ENCODE peak calls at places on chromosomes 16 and 17, in eight cellular contexts. M, R, Y, T, E, V, X and H are unnamed samples. For H3K27me3, the result is how much of the 10 kb centered on the place peaks cover.

GRCh38 chr17:65231662-65232335 is 94.6 kb downstream of the RGS9 start:
- DNase-seq in M (peak), R (peak), Y (no peak), T (no peak), E (peak), V (peak), X (no peak), H (peak)

GRCh38 chr16:68884867-68885266 is 41.5 kb downstream of the TANGO6 start:
- DNase-seq in M (no peak), R (no peak), Y (no peak), T (no peak), E (no peak), V (no peak), X (no peak), H (no peak)

GRCh38 chr17:67959510-67959909 is 36.8 kb downstream of the C17orf58 start:
- DNase-seq in M (no peak), R (no peak), Y (no peak), T (no peak), E (no peak), V (no peak), X (no peak), H (no peak)

GRCh38 chr17:50479522-50480141 is 972 bp downstream of the RSAD1 start:
- DNase-seq in M (peak), R (peak), Y (peak), T (no peak), E (peak), V (peak), X (peak), H (peak)

GRCh38 chr17:44187131-44187899 is 543 bp downstream of the TMUB2 start:
- DNase-seq in M (peak), R (no peak), Y (peak), T (no peak), E (no peak), V (no peak), X (no peak), H (peak)

GRCh38 chr17:70168979-70169706 is at the start of gene KCNJ2:
- DNase-seq in M (peak), R (peak), Y (peak), T (peak), E (peak), V (peak), X (peak), H (peak)

GRCh38 chr17:21201302-21201602 is 12.7 kb downstream of the TMEM11 start:
- DNase-seq in M (no peak), R (no peak), Y (no peak), T (no peak), E (no peak), V (no peak), X (no peak), H (no peak)

GRCh38 chr16:2842340-2843000 is 12.4 kb downstream of the ZG16B start:
- DNase-seq in M (no peak), R (peak), Y (peak), T (no peak), E (peak), V (peak), X (peak), H (peak)

GRCh38 chr17:18038149-18038850 is 668 bp downstream of the ATPAF2 start:
- DNase-seq in M (peak), R (no peak), Y (no peak), T (no peak), E (peak), V (no peak), X (no peak), H (peak)

GRCh38 chr16:67917852-67918236 is 13.8 kb downstream of the CTRL start:
- DNase-seq in M (peak), R (no peak), Y (no peak), T (no peak), E (peak), V (no peak), X (no peak), H (no peak)

GRCh38 chr17:31487648-31488263 is 96.3 kb downstream of the RAB11FIP4 start:
- DNase-seq in M (peak), R (peak), Y (peak), T (peak), E (no peak), V (peak), X (peak), H (peak)

GRCh38 chr17:77287432-77288068 is 146.8 kb downstream of the SEC14L1 start:
- DNase-seq in M (peak), R (no peak), Y (no peak), T (no peak), E (peak), V (no peak), X (peak), H (no peak)

GRCh38 chr16:58501242-58502131 is 1.5 kb downstream of the NDRG4 start:
- DNase-seq in M (no peak), R (no peak), Y (no peak), T (peak), E (no peak), V (no peak), X (peak), H (peak)

GRCh38 chr17:62032480-62032879 is 32.6 kb downstream of the MED13 start:
- DNase-seq in M (no peak), R (no peak), Y (no peak), T (no peak), E (no peak), V (no peak), X (no peak), H (no peak)

GRCh38 chr16:56985288-56985961 is 3.9 kb upstream of the NLRC5 start:
- DNase-seq in M (peak), R (peak), Y (peak), T (no peak), E (peak), V (peak), X (peak), H (no peak)

GRCh38 chr17:76548378-76549214 is 8.8 kb downstream of the PRCD start:
- DNase-seq in M (no peak), R (no peak), Y (no peak), T (no peak), E (no peak), V (no peak), X (no peak), H (no peak)

GRCh38 chr16:30903596-30903995 is 7.2 kb downstream of the CTF1 start:
- DNase-seq in M (no peak), R (peak), Y (no peak), T (no peak), E (no peak), V (no peak), X (peak), H (no peak)

GRCh38 chr16:86814256-86814655 is 235.9 kb downstream of the FOXL1 start:
- DNase-seq in M (no peak), R (no peak), Y (no peak), T (no peak), E (no peak), V (no peak), X (no peak), H (no peak)

GRCh38 chr17:2892305-2892971 is 96.2 kb downstream of the RAP1GAP2 start:
- DNase-seq in M (peak), R (no peak), Y (no peak), T (no peak), E (peak), V (no peak), X (no peak), H (no peak)

GRCh38 chr17:62882284-62882683 is 74.2 kb upstream of the MARCHF10 start:
- DNase-seq in M (no peak), R (peak), Y (no peak), T (no peak), E (no peak), V (no peak), X (no peak), H (no peak)

GRCh38 chr16:85661131-85662035 is 27.4 kb downstream of the GINS2 start:
- DNase-seq in M (no peak), R (no peak), Y (peak), T (no peak), E (no peak), V (no peak), X (peak), H (no peak)

GRCh38 chr17:7440823-7441174 is 1.5 kb downstream of the FGF11 start:
- DNase-seq in M (no peak), R (peak), Y (peak), T (no peak), E (peak), V (no peak), X (no peak), H (no peak)

GRCh38 chr17:62704381-62704971 is 77.0 kb downstream of the MRC2 start:
- DNase-seq in M (peak), R (peak), Y (no peak), T (no peak), E (peak), V (peak), X (peak), H (no peak)

GRCh38 chr17:36128411-36128978 is 24.9 kb downstream of the CCL4 start:
- DNase-seq in M (no peak), R (no peak), Y (no peak), T (no peak), E (no peak), V (no peak), X (no peak), H (no peak)

GRCh38 chr17:17605747-17606083 is 14.2 kb upstream of the PEMT start:
- DNase-seq in M (peak), R (no peak), Y (no peak), T (no peak), E (peak), V (no peak), X (no peak), H (no peak)

GRCh38 chr17:44219636-44220210 is at the start of gene UBTF:
- DNase-seq in M (peak), R (peak), Y (peak), T (peak), E (no peak), V (peak), X (peak), H (peak)

GRCh38 chr17:82204831-82205719 is 7.6 kb downstream of the CCDC57 start:
- DNase-seq in M (peak), R (no peak), Y (no peak), T (no peak), E (peak), V (no peak), X (no peak), H (no peak)

GRCh38 chr16:14501331-14502255 is 128.5 kb downstream of the PARN start:
- DNase-seq in M (peak), R (peak), Y (peak), T (peak), E (peak), V (peak), X (peak), H (no peak)

GRCh38 chr16:67198238-67198734 is 645 bp upstream of the ELMO3 start:
- DNase-seq in M (peak), R (peak), Y (no peak), T (no peak), E (no peak), V (peak), X (no peak), H (no peak)

GRCh38 chr17:48626470-48627241 is 498 bp upstream of the HOXB9 start:
- DNase-seq in M (peak), R (no peak), Y (no peak), T (no peak), E (no peak), V (no peak), X (no peak), H (no peak)

DNA sequence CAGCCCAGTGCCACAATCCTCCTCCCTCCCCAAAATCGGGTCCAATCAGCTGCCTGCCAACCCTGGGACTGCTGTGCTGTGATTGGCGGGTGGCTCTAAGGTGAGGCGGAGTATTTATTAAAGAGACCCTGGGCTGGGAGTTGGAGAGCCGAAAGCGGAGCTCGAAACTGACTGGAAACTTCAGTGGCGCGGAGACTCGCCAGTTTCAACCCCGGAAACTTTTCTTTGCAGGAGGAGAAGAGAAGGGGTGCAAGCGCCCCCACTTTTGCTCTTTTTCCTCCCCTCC is at the start of gene SOX9:
- DNase-seq in M (peak), R (peak), Y (peak), T (peak), E (peak), V (peak), X (peak), H (no peak)
- H3K27ac ChIP-seq in M (peak), R (peak), Y (peak), T (peak), E (peak), V (peak), X (peak), H (no peak)

GRCh38 chr17:79483122-79483521 is 127.7 kb downstream of the RBFOX3 start:
- DNase-seq in M (no peak), R (no peak), Y (no peak), T (no peak), E (no peak), V (no peak), X (no peak), H (no peak)
- H3K27me3 ChIP-seq in M (under half), R (half or more), Y (under half), T (under half), E (under half), V (under half), X (under half), H (under half)

DNA sequence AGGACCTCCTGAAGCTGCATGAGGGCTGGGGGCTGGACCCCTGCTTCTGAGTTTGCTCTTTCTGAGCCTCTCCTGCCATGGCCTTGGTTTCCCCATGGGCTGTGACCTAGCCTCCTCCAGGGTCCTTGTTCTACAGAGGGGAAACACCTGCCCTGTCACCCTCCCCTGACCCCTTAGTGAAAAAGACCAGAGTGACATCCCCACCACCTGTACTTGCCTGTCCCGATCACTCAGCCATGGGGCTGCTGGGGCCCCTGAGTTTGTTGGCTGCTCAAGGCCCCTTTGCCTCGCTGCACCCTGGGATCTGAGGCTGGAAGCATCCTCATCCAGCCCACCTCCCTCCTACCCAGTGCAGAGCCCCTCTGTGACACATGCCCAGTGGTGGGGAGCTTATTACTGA is 800 bp downstream of the NOD2 start:
- DNase-seq in M (no peak), R (no peak), Y (no peak), T (no peak), E (no peak), V (no peak), X (no peak), H (no peak)
- H3K4me3 ChIP-seq in M (no peak), R (no peak), Y (no peak), T (peak), E (no peak), V (no peak), X (no peak), H (peak)

DNA sequence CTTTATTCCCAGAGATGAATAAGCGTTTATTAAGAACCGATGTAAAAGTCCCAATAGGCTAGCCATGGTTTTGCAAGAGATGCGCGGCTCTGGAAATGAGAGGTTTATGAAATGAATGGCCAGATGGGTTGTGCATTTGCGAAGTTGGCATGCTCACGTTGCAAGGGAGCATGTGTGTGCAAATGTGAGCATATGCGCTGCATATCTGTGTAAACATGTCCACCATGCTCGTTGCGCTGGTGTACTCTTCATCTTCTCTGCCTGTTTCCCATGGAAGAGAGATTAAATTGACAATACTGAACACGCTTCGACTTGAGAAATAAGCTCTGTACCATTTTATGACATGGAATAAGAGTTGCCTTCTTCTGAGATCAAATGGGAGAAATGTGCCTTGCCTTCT is 848.5 kb upstream of the RBFOX1 start:
- DNase-seq in M (no peak), R (no peak), Y (no peak), T (no peak), E (no peak), V (no peak), X (no peak), H (no peak)
- H3K27ac ChIP-seq in M (no peak), R (no peak), Y (no peak), T (no peak), E (no peak), V (no peak), X (no peak), H (no peak)

GRCh38 chr17:79802736-79803420 is 6.0 kb upstream of the CBX8 start:
- DNase-seq in M (no peak), R (no peak), Y (no peak), T (no peak), E (no peak), V (no peak), X (no peak), H (no peak)
- H3K27me3 ChIP-seq in M (half or more), R (half or more), Y (half or more), T (half or more), E (half or more), V (under half), X (half or more), H (half or more)

GRCh38 chr16:75262800-75263127 is 11.3 kb upstream of the BCAR1 start:
- DNase-seq in M (no peak), R (no peak), Y (no peak), T (no peak), E (no peak), V (no peak), X (no peak), H (no peak)
- H3K4me3 ChIP-seq in M (no peak), R (no peak), Y (no peak), T (no peak), E (no peak), V (no peak), X (no peak), H (no peak)